ENCODE peak calls at places on chromosomes 6 and 20, in six cellular contexts. One of them, this sample, is unnamed.
A peak's percentile ranks its signal among the peaks of the same experiment; 100 is the strongest.

GRCh38 chr6:158072083-158072721 is 90.5 kb downstream of the SYNJ2 start:
- DNase-seq in skeletal muscle cell: no peak
- DNase-seq in AML-193: peak; percentile 49
- DNase-seq in NT2/D1: peak; percentile 27
- DNase-seq in fibroblast of mammary gland: peak; percentile 79
- DNase-seq in A549: peak; percentile 58
- DNase-seq in this sample: peak; percentile 58

GRCh38 chr20:25083773-25084615 is 2.1 kb upstream of the VSX1 start:
- DNase-seq in fibroblast of mammary gland: no peak
- DNase-seq in skeletal muscle cell: no peak
- DNase-seq in AML-193: no peak
- DNase-seq in A549: no peak
- DNase-seq in NT2/D1: no peak
- DNase-seq in this sample: no peak

GRCh38 chr6:111870054-111870750 is 3.0 kb downstream of the FYN start:
- DNase-seq in AML-193: peak; percentile 26
- DNase-seq in A549: no peak
- DNase-seq in skeletal muscle cell: no peak
- DNase-seq in fibroblast of mammary gland: no peak
- DNase-seq in NT2/D1: no peak
- DNase-seq in this sample: no peak

GRCh38 chr6:137283940-137284910 is 65.0 kb upstream of the IFNGR1 start:
- DNase-seq in skeletal muscle cell: no peak
- DNase-seq in AML-193: no peak
- DNase-seq in A549: no peak
- DNase-seq in fibroblast of mammary gland: peak; percentile 13
- DNase-seq in NT2/D1: no peak
- DNase-seq in this sample: no peak

GRCh38 chr20:4449977-4450715 is 271.6 kb upstream of the PRND start:
- DNase-seq in NT2/D1: no peak
- DNase-seq in skeletal muscle cell: no peak
- DNase-seq in A549: peak; percentile 21
- DNase-seq in AML-193: no peak
- DNase-seq in fibroblast of mammary gland: peak; percentile 30
- DNase-seq in this sample: no peak

GRCh38 chr6:95589826-95590570 is 12.7 kb downstream of the MANEA start:
- DNase-seq in NT2/D1: no peak
- DNase-seq in AML-193: no peak
- DNase-seq in A549: no peak
- DNase-seq in skeletal muscle cell: no peak
- DNase-seq in fibroblast of mammary gland: no peak
- DNase-seq in this sample: no peak

GRCh38 chr6:149114167-149114566 is 203.3 kb upstream of the TAB2 start:
- DNase-seq in NT2/D1: no peak
- DNase-seq in skeletal muscle cell: no peak
- DNase-seq in A549: no peak
- DNase-seq in AML-193: no peak
- DNase-seq in fibroblast of mammary gland: no peak
- DNase-seq in this sample: no peak

GRCh38 chr20:46709459-46710148 is at the start of gene SLC2A10:
- DNase-seq in NT2/D1: no peak
- DNase-seq in AML-193: no peak
- DNase-seq in fibroblast of mammary gland: peak; percentile 55
- DNase-seq in A549: no peak
- DNase-seq in skeletal muscle cell: no peak
- DNase-seq in this sample: peak; percentile 21

GRCh38 chr6:13006578-13007300 is 290.2 kb downstream of the PHACTR1 start:
- DNase-seq in skeletal muscle cell: peak; percentile 39
- DNase-seq in AML-193: no peak
- DNase-seq in A549: no peak
- DNase-seq in fibroblast of mammary gland: peak; percentile 48
- DNase-seq in NT2/D1: no peak
- DNase-seq in this sample: no peak

GRCh38 chr6:36822506-36823269 is 16.6 kb downstream of the CPNE5 start:
- DNase-seq in fibroblast of mammary gland: peak; percentile 53
- DNase-seq in AML-193: no peak
- DNase-seq in NT2/D1: no peak
- DNase-seq in skeletal muscle cell: no peak
- DNase-seq in A549: no peak
- DNase-seq in this sample: no peak

GRCh38 chr6:82363368-82364086 is at the start of gene TPBG:
- DNase-seq in skeletal muscle cell: peak; percentile 54
- DNase-seq in A549: peak; percentile 46
- DNase-seq in fibroblast of mammary gland: peak; percentile 93
- DNase-seq in NT2/D1: peak; percentile 67
- DNase-seq in AML-193: no peak
- DNase-seq in this sample: peak; percentile 52

GRCh38 chr20:62430871-62431447 is 3.6 kb upstream of the RBBP8NL start:
- DNase-seq in fibroblast of mammary gland: no peak
- DNase-seq in skeletal muscle cell: no peak
- DNase-seq in A549: no peak
- DNase-seq in NT2/D1: no peak
- DNase-seq in AML-193: no peak
- DNase-seq in this sample: no peak

GRCh38 chr6:80636689-80637088 is 530.2 kb downstream of the BCKDHB start:
- DNase-seq in skeletal muscle cell: no peak
- DNase-seq in NT2/D1: no peak
- DNase-seq in A549: no peak
- DNase-seq in AML-193: no peak
- DNase-seq in fibroblast of mammary gland: no peak
- DNase-seq in this sample: no peak

GRCh38 chr6:124282541-124282940 is 478.9 kb downstream of the NKAIN2 start:
- DNase-seq in fibroblast of mammary gland: no peak
- DNase-seq in NT2/D1: no peak
- DNase-seq in AML-193: no peak
- DNase-seq in skeletal muscle cell: no peak
- DNase-seq in A549: no peak
- DNase-seq in this sample: no peak

GRCh38 chr6:33430991-33431879 is 11.4 kb downstream of the SYNGAP1 start:
- DNase-seq in skeletal muscle cell: no peak
- DNase-seq in NT2/D1: peak; percentile 89
- DNase-seq in fibroblast of mammary gland: peak; percentile 47
- DNase-seq in AML-193: peak; percentile 33
- DNase-seq in A549: peak; percentile 81
- DNase-seq in this sample: peak; percentile 39

GRCh38 chr6:157644043-157644810 is 178.8 kb upstream of the SNX9 start:
- DNase-seq in NT2/D1: no peak
- DNase-seq in AML-193: peak; percentile 71
- DNase-seq in fibroblast of mammary gland: no peak
- DNase-seq in A549: peak; percentile 5
- DNase-seq in skeletal muscle cell: no peak
- DNase-seq in this sample: peak; percentile 23

GRCh38 chr6:16769131-16769985 is 8.1 kb upstream of the ATXN1 start:
- DNase-seq in AML-193: peak; percentile 98
- DNase-seq in fibroblast of mammary gland: peak; percentile 85
- DNase-seq in A549: peak; percentile 49
- DNase-seq in NT2/D1: no peak
- DNase-seq in skeletal muscle cell: no peak
- DNase-seq in this sample: peak; percentile 68

GRCh38 chr20:31568041-31568731 is 36.9 kb upstream of the ID1 start:
- DNase-seq in NT2/D1: no peak
- DNase-seq in fibroblast of mammary gland: no peak
- DNase-seq in AML-193: no peak
- DNase-seq in A549: no peak
- DNase-seq in skeletal muscle cell: no peak
- DNase-seq in this sample: no peak

GRCh38 chr20:62555642-62556420 is 80.0 kb upstream of the GATA5 start:
- DNase-seq in skeletal muscle cell: no peak
- DNase-seq in AML-193: no peak
- DNase-seq in NT2/D1: no peak
- DNase-seq in fibroblast of mammary gland: no peak
- DNase-seq in A549: no peak
- DNase-seq in this sample: no peak

GRCh38 chr6:131989036-131989435 is 37.9 kb upstream of the CCN2 start:
- DNase-seq in fibroblast of mammary gland: no peak
- DNase-seq in skeletal muscle cell: no peak
- DNase-seq in A549: no peak
- DNase-seq in AML-193: no peak
- DNase-seq in NT2/D1: no peak
- DNase-seq in this sample: no peak

This sample was measured in fibroblast of the conjunctiva.